ENCODE peak calls at places on chromosomes 3 and 15, in five cellular contexts. M is IMR-90, N is neuronal stem cell, D is mesenchymal stem cell, Y is H1. B is an unnamed sample. For H3K36me3, the result is how much of the 10 kb centered on the place peaks cover.

GRCh38 chr15:83854314-83854713 is 200.4 kb downstream of the ADAMTSL3 start:
- DNase-seq in M (peak), N (no peak), D (no peak), Y (no peak), B (no peak)

GRCh38 chr3:123388050-123388449 is 60.8 kb downstream of the ADCY5 start:
- DNase-seq in M (no peak), N (no peak), D (no peak), Y (no peak), B (no peak)

GRCh38 chr15:67010898-67011619 is 54.3 kb upstream of the SMAD3 start:
- DNase-seq in M (peak), N (no peak), D (no peak), Y (no peak), B (peak)

GRCh38 chr3:102295756-102296155 is 139.1 kb upstream of the ZPLD1 start:
- DNase-seq in M (no peak), N (no peak), D (no peak), Y (no peak), B (no peak)

GRCh38 chr3:9730747-9731205 is 759 bp upstream of the BRPF1 start:
- DNase-seq in M (no peak), N (no peak), D (no peak), Y (peak), B (no peak)

GRCh38 chr3:129317014-129317771 is 38.5 kb downstream of the HMCES start:
- DNase-seq in M (no peak), N (no peak), D (no peak), Y (no peak), B (no peak)

GRCh38 chr15:72566973-72567372 is 87.5 kb upstream of the GOLGA6B start:
- DNase-seq in M (no peak), N (no peak), D (no peak), Y (no peak), B (no peak)

GRCh38 chr3:65888980-65889706 is 149.6 kb downstream of the MAGI1 start:
- DNase-seq in M (peak), N (no peak), D (peak), Y (no peak), B (peak)

GRCh38 chr15:38853608-38854007 is 289.0 kb upstream of the RASGRP1 start:
- DNase-seq in M (peak), N (peak), D (peak), Y (peak), B (peak)

GRCh38 chr15:45646220-45646619 is 11.4 kb downstream of the SQOR start:
- DNase-seq in M (peak), N (no peak), D (no peak), Y (no peak), B (no peak)

GRCh38 chr15:53835309-53835708 is 75.8 kb upstream of the WDR72 start:
- DNase-seq in M (no peak), N (no peak), D (no peak), Y (no peak), B (peak)

GRCh38 chr15:48775556-48775955 is 35.3 kb downstream of the CEP152 start:
- DNase-seq in M (no peak), N (no peak), D (no peak), Y (no peak), B (no peak)

GRCh38 chr3:182789371-182789770 is 3.9 kb upstream of the ATP11B start:
- DNase-seq in M (peak), N (no peak), D (no peak), Y (no peak), B (no peak)

GRCh38 chr3:38824349-38824748 is 8.3 kb upstream of the SCN10A start:
- DNase-seq in M (no peak), N (no peak), D (no peak), Y (no peak), B (no peak)

GRCh38 chr15:90184119-90184785 is 16.9 kb upstream of the SEMA4B start:
- DNase-seq in M (no peak), N (no peak), D (peak), Y (no peak), B (peak)

GRCh38 chr3:183224581-183224980 is 28.5 kb upstream of the B3GNT5 start:
- DNase-seq in M (no peak), N (no peak), D (no peak), Y (no peak), B (no peak)

GRCh38 chr15:39898317-39898716 is 21.7 kb downstream of the GPR176 start:
- DNase-seq in M (no peak), N (no peak), D (no peak), Y (no peak), B (no peak)

GRCh38 chr15:64060716-64061115 is 14.4 kb upstream of the DAPK2 start:
- DNase-seq in M (no peak), N (no peak), D (no peak), Y (no peak), B (no peak)

GRCh38 chr3:73255609-73256029 is 194.2 kb downstream of the EBLN2 start:
- DNase-seq in M (peak), N (no peak), D (no peak), Y (no peak), B (peak)

GRCh38 chr3:148642214-148642613 is 55.5 kb upstream of the AGTR1 start:
- DNase-seq in M (peak), N (no peak), D (peak), Y (no peak), B (no peak)

GRCh38 chr3:127456471-127457093 is 134.0 kb downstream of the TPRA1 start:
- DNase-seq in M (peak), N (no peak), D (peak), Y (no peak), B (no peak)

GRCh38 chr3:148233403-148233802 is 464.3 kb upstream of the AGTR1 start:
- DNase-seq in M (peak), N (no peak), D (peak), Y (no peak), B (no peak)

GRCh38 chr3:42013652-42014442 is 51.9 kb upstream of the ULK4 start:
- DNase-seq in M (no peak), N (no peak), D (no peak), Y (no peak), B (peak)
- H3K14ac ChIP-seq in M (peak), N (peak), D (peak), Y (no peak), B (peak)

DNA sequence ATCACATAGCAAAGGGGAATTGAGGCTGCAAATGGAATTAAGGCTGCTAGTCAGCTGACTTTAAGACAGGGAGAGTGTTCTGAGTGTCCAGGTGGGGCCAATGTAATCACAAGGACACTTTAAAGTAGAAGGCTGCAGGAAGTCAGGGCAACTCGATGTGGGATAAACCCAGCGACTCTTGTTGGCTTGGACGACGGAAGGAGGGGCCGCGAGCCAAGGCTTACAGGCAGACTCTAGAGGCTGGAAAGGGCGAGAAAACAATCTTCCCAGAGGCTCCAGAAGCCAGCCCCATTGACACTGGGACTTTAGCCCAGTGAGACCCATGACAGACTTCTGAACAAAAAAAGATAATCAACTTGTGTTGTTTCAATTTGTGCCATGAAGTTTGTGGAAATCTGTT is 12.9 kb upstream of the MUSTN1 start:
- DNase-seq in M (no peak), N (no peak), D (no peak), Y (no peak), B (no peak)
- H3K36me3 ChIP-seq in M (under half), N (under half), D (half or more), Y (under half), B (under half)

GRCh38 chr3:7309707-7310106 is 448.8 kb downstream of the GRM7 start:
- DNase-seq in M (no peak), N (no peak), D (peak), Y (no peak), B (no peak)

GRCh38 chr3:7307410-7307809 is 446.5 kb downstream of the GRM7 start:
- DNase-seq in M (no peak), N (no peak), D (peak), Y (no peak), B (peak)

GRCh38 chr3:7305561-7305960 is 444.6 kb downstream of the GRM7 start:
- DNase-seq in M (no peak), N (no peak), D (no peak), Y (no peak), B (no peak)

DNA sequence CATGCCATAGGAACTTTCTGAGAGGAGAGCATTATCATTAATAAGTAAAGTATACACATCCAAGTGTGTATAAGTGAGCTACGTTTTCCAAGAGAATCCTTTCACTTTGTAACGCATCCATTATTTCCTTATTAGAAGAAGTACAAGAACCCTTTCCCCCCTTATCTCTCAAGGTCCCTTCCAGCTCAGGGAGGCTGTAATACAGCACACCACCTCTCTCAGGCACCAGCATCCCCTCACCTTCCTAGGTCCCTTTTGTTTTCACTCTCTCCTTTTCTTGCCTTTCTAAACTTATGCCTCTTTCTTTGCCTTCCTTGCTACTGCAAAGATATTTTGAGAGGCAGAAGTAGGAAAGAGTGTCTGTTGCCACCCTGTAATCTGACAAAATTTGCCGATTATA is 446.0 kb downstream of the GRM7 start:
- DNase-seq in M (no peak), N (no peak), D (no peak), Y (no peak), B (no peak)
- H3K4ac ChIP-seq in M (no peak), N (no peak), D (no peak), Y (no peak), B (no peak)

GRCh38 chr3:70615286-70615685 is 302.8 kb upstream of the MDFIC2 start:
- DNase-seq in M (no peak), N (no peak), D (no peak), Y (peak), B (no peak)
- H3K14ac ChIP-seq in M (no peak), N (no peak), D (no peak), Y (no peak), B (no peak)

DNA sequence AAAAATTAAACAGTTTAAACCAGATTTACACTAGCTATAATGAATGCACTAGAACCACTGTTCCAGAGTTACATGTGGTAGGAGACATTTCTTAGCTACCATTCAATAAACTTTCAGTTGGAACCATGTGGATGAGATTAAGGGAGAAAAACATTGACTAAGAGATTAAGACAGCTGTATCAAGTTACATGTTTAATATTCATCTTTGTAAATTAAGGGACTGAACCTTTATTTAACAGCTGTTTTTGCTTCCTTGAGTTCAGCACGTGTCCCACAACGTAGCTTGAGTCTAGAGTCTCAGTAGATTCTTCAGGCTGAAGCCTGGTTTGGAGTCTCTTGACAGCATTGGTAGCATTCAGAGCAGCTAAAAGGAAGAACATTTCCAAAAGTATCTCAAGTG is 27.2 kb upstream of the CFAP44 start:
- DNase-seq in M (peak), N (no peak), D (no peak), Y (no peak), B (no peak)
- H3K36me3 ChIP-seq in M (under half), N (under half), D (under half), Y (under half), B (under half)

DNA sequence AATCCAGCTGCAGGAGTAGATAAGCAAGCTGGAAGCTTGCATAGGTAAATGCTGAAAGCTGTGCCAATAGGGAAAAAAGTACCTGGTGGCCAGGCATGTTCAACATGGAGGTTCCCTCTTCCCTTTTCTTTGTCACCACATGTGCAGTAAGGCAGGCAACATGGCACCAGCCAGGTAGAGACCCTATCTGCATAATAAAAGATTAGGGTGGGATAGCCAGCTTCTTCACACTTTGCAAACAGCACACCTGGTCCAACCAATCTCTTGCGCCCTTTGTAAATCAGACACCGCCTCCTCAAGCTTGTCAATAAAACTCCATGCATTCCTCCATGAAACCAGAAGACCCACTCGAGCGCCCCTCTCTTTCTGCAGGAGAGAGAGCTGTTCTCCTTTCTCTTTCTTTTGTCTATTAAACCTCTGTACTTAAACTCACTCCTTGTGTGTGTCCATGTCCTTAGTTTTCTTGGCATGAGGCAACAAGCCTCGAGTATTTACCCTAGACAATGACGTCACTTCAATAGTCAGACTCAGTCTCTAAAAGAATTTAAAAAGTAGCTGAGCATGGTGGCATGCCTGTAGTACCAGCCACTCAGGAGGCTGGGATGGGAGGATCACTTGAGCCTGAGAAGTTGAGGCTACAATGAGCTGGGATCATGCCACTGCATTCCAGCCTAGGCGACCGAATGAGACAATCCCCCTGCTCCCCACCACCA is 256.3 kb downstream of the SCAPER start:
- DNase-seq in M (no peak), N (no peak), D (no peak), Y (no peak), B (peak)
- H3K4ac ChIP-seq in M (no peak), N (no peak), D (no peak), Y (no peak), B (no peak)

DNA sequence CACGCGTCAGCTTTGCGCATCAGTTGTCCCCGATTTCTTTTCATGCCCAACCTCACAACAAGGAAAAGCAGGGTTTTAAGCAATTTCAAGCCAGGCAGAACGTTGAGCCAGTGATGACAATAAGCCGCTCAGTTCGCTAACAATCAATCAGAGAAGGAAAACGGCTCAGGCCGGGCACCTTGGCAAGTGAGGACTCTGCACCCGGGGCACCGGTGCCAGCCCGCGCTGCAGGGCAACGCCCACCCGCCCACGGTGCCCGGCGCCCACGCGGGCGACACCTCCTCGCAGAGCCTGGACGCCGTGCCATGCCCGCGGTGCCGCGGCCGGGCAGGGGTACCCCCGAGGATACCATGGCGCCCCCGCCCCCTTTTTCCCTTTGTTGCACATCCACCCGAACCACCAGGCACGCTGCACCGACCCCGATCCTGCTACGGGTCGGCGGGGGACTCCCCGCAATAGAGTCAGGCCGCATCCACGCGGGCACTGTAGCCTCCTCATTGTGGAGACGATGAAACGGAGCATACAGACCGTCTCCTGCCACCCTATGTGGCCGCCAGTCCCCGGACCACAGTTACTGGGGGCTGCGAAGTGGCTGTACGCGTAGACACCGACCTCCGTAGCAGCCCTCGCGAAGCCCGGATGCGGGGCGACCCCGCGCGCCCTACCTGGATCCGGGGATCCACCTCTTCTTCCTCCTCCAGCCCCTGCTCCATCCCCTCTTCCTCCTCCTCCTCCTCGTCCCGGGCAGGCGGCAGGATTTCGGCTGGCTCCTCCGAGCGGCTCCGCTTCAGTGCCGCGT is 581 bp downstream of the SH3BP5 start:
- DNase-seq in M (peak), N (no peak), D (peak), Y (no peak), B (no peak)
- H3K14ac ChIP-seq in M (no peak), N (peak), D (peak), Y (no peak), B (peak)

GRCh38 chr3:55481067-55481917 is 5.8 kb downstream of the WNT5A start:
- DNase-seq in M (peak), N (peak), D (peak), Y (no peak), B (no peak)
- H3K36me3 ChIP-seq in M (under half), N (under half), D (under half), Y (under half), B (under half)

DNA sequence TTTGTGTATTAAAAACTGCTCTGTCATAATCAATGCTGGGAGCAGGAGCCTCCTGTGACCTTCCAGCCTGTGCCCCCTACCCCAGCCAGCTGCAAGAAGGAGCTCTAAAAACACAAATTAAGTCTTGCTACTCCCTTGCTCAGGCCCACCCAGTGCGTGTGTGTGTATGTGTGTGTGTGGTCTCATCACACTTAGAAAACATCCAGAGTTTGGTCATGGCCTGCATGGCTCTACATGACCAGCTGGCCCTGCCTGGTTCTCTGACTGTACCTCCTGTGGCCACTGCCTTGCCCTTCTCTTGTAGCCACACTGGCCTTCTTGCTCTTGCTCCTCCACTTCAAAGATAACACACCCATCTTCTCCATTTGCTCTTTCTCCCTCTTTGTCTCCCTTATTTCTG is 13.7 kb downstream of the P2RY14 start:
- DNase-seq in M (no peak), N (no peak), D (no peak), Y (no peak), B (no peak)
- H3K4ac ChIP-seq in M (peak), N (no peak), D (no peak), Y (no peak), B (no peak)

B was measured in trophoblast cell.